ENCODE peak calls at places on chromosome 21, in five cellular contexts. U is PC-3; Y is psoas muscle; B is keratinocyte; Q is naive thymus-derived CD4-positive, alpha-beta T cell. I is an unnamed sample.

GRCh38 chr21:36759348-36760083 is 60.6 kb downstream of the SIM2 start:
- DNase-seq in B (no peak), U (no peak), Y (no peak), Q (no peak), I (no peak)

GRCh38 chr21:35556536-35556935 is 503.8 kb downstream of the SETD4 start:
- DNase-seq in U (no peak), Y (no peak), B (no peak), Q (no peak), I (no peak)

GRCh38 chr21:35111531-35111930 is 62.4 kb upstream of the RUNX1 start:
- DNase-seq in Q (no peak), U (peak; percentile 85), B (peak; percentile 21), Y (no peak), I (no peak)

GRCh38 chr21:27062441-27062840 is 95.6 kb upstream of the ADAMTS5 start:
- DNase-seq in Q (no peak), B (no peak), U (no peak), Y (no peak), I (no peak)

GRCh38 chr21:29145837-29146453 is 15.5 kb downstream of the MAP3K7CL start:
- DNase-seq in B (peak; percentile 78), Q (no peak), Y (no peak), U (no peak), I (no peak)

GRCh38 chr21:33373451-33373850 is 29.8 kb upstream of the IFNGR2 start:
- DNase-seq in B (no peak), U (peak; percentile 37), Q (no peak), Y (no peak), I (no peak)

GRCh38 chr21:29174607-29175013 is 44.2 kb downstream of the MAP3K7CL start:
- DNase-seq in U (peak; percentile 54), Y (no peak), Q (no peak), B (no peak), I (no peak)

GRCh38 chr21:29323189-29323588 is 24.5 kb downstream of the BACH1 start:
- DNase-seq in Y (no peak), U (no peak), B (no peak), Q (no peak), I (no peak)

GRCh38 chr21:29064850-29065481 is 8.5 kb downstream of the CCT8 start:
- DNase-seq in Q (no peak), Y (no peak), B (no peak), U (no peak), I (no peak)

GRCh38 chr21:31262728-31263127 is 81.3 kb downstream of the TIAM1 start:
- DNase-seq in U (no peak), Q (no peak), Y (no peak), B (no peak), I (no peak)

GRCh38 chr21:25742900-25743299 is 8.1 kb downstream of the GABPA start:
- DNase-seq in B (no peak), Y (no peak), U (no peak), Q (no peak), I (no peak)

GRCh38 chr21:16117851-16118592 is 388.2 kb downstream of the USP25 start:
- DNase-seq in B (no peak), Q (no peak), Y (no peak), U (peak; percentile 90), I (no peak)

GRCh38 chr21:43758132-43758619 is 17.9 kb downstream of the CSTB start:
- DNase-seq in Y (peak; percentile 55), Q (no peak), B (no peak), U (no peak), I (no peak)

GRCh38 chr21:23401278-23401677 is 2206.0 kb downstream of the MRPL39 start:
- DNase-seq in U (peak; percentile 61), Q (no peak), Y (no peak), B (no peak), I (peak; percentile 63)

GRCh38 chr21:32046191-32046590 is 173.4 kb downstream of the HUNK start:
- DNase-seq in U (no peak), Q (no peak), B (no peak), Y (no peak), I (no peak)

GRCh38 chr21:18529253-18529652 is 125.7 kb upstream of the TMPRSS15 start:
- DNase-seq in B (peak; percentile 21), U (peak; percentile 89), Y (no peak), Q (no peak), I (no peak)

GRCh38 chr21:33861125-33861524 is 54.5 kb downstream of the ATP5PO start:
- DNase-seq in U (no peak), Q (no peak), B (no peak), Y (no peak), I (no peak)

GRCh38 chr21:14691924-14692323 is 145.8 kb upstream of the SAMSN1 start:
- DNase-seq in U (no peak), Y (no peak), Q (no peak), B (no peak), I (no peak)

GRCh38 chr21:33401617-33401967 is 1.6 kb upstream of the IFNGR2 start:
- DNase-seq in U (peak; percentile 36), Y (no peak), Q (peak; percentile 35), B (no peak), I (no peak)

GRCh38 chr21:44298301-44298700 is 1.6 kb upstream of the PFKL start:
- DNase-seq in Y (no peak), U (peak; percentile 45), B (no peak), Q (no peak), I (no peak)

GRCh38 chr21:17191346-17191993 is 321.4 kb upstream of the CXADR start:
- DNase-seq in Q (no peak), B (no peak), U (no peak), Y (no peak), I (no peak)

GRCh38 chr21:36678538-36678937 is 20.4 kb upstream of the SIM2 start:
- DNase-seq in B (no peak), Q (no peak), Y (no peak), U (peak; percentile 85), I (no peak)

GRCh38 chr21:14926186-14926585 is 138.6 kb downstream of the NRIP1 start:
- DNase-seq in Q (no peak), Y (no peak), U (no peak), B (no peak), I (no peak)

DNA sequence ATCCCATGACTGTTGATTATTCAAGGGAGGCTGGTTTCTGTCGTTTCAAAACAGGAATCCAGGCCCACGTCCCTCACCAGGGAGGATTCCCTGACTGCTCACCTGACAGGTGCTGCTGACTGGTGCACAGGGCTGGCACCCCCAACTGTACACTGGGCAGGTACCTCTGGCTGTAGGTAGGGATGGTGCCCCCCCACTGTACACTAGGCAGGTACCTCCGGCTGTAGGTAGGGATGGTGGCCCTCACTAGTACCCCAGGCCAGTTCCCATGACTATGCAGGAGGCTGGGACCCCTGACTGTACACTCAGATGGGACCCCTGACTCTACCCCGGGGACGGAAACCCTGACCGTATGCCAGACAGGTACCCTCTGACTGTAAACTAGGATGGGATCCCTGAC is 33.6 kb upstream of the PDE9A start:
- DNase-seq in B (no peak), Q (no peak), Y (no peak), U (no peak), I (no peak)
- H3K27me3 ChIP-seq in B (peaks cover 41% of the 10 kb centered on the region), Q (no peaks in the 10 kb centered on the region), Y (peaks cover 13% of the 10 kb centered on the region), U (peaks cover 74% of the 10 kb centered on the region), I (peaks cover 3% of the 10 kb centered on the region)

GRCh38 chr21:45642122-45642813 is 1.3 kb upstream of the PCBP3 start:
- DNase-seq in U (no peak), B (no peak), Y (peak; percentile 26), Q (peak; percentile 35), I (no peak)

GRCh38 chr21:45641480-45642035 is 2.0 kb upstream of the PCBP3 start:
- DNase-seq in Y (no peak), U (no peak), B (no peak), Q (no peak), I (no peak)

GRCh38 chr21:45644041-45644906 is 749 bp downstream of the PCBP3 start:
- DNase-seq in Y (no peak), B (no peak), Q (no peak), U (peak; percentile 15), I (no peak)

GRCh38 chr21:45640888-45641479 is 2.5 kb upstream of the PCBP3 start:
- DNase-seq in Q (peak; percentile 33), Y (no peak), B (no peak), U (peak; percentile 33), I (no peak)

GRCh38 chr21:45643021-45643980 is at the start of gene PCBP3:
- DNase-seq in Q (peak; percentile 98), Y (peak; percentile 89), U (peak; percentile 96), B (peak; percentile 55), I (peak; percentile 91)
- H3K27me3 ChIP-seq in Q (peaks cover 16% of the 10 kb centered on the region), Y (peaks cover 23% of the 10 kb centered on the region), U (no peaks in the 10 kb centered on the region), B (peaks cover 18% of the 10 kb centered on the region), I (no peaks in the 10 kb centered on the region)

DNA sequence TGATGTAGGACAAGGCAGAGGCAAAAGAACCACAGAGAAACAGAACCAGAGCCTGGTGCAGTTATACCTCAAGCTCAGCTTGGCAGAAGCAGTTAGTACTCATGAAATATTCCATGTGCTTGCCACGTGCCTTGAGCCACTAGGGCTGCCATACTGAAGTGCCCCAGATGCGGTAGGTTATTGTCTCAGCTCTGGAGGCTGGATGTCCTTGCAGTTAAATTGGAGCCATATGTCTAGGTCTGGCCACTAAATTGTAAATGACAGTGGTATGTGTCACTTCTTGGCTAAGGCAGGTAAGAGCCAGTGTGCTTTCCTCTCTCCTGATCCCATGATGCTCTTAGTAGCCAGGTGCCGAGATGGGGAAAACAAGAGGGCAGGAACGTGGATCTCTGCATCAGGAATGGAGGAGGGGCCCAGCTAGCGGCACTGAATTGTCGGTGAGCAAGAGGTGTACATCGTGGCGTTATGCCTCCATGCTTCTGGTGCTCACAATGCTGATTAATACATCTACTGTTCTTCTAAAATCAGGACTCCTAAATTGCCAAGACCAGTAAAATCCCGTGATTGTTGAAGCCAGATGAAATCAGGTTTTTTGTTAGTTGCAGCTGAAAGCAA is 73.5 kb downstream of the PSMG1 start:
- DNase-seq in U (no peak), Q (no peak), Y (no peak), B (no peak), I (no peak)
- H3K27me3 ChIP-seq in U (no peaks in the 10 kb centered on the region), Q (no peaks in the 10 kb centered on the region), Y (no peaks in the 10 kb centered on the region), B (no peaks in the 10 kb centered on the region), I (no peaks in the 10 kb centered on the region)

DNA sequence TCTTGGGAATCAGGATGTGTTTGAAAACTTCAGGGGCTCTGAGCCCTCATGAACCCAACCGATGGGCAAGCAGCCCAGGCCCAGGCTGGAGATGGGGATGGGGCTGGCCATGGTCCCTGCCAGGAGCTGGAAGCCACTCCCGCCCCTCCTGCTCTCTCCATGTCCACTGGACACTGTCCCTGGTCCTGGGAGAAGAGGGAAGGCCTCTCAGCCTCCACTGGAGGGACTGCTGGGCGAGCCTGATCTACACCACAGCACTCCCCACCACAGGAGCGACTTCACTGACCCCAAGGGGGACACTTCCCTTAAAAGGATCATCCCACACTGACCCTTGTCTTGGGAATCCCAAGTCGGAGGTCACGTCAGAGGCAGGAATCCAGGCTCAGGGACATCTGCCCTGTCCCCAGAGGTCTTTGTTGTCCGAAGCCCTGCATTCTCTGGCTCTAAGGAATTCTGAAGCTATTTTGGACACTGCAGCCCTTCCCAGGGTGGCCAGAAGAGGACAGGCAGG is 16.9 kb upstream of the COL18A1 start:
- DNase-seq in B (no peak), U (no peak), Y (peak; percentile 21), Q (no peak), I (no peak)
- H3K27me3 ChIP-seq in B (peaks cover 75% of the 10 kb centered on the region), U (no peaks in the 10 kb centered on the region), Y (peaks cover 16% of the 10 kb centered on the region), Q (no peaks in the 10 kb centered on the region), I (no peaks in the 10 kb centered on the region)

GRCh38 chr21:42276526-42277154 is 38.6 kb downstream of the TFF3 start:
- DNase-seq in Q (no peak), B (no peak), U (peak; percentile 11), Y (no peak), I (no peak)
- H3K27me3 ChIP-seq in Q (no peaks in the 10 kb centered on the region), B (no peaks in the 10 kb centered on the region), U (no peaks in the 10 kb centered on the region), Y (no peaks in the 10 kb centered on the region), I (no peaks in the 10 kb centered on the region)

I was measured in HAP-1.